ENCODE peak calls at places on chromosomes 12 and 14, in eight cellular contexts. One of them, this sample, is unnamed.

GRCh38 chr12:114920828-114921579 is 237.0 kb upstream of the TBX3 start:
- DNase-seq in endothelial cell: no peak
- DNase-seq in heart left ventricle: no peak
- DNase-seq in HFFc6: no peak
- DNase-seq in NCI-H460: no peak
- DNase-seq in mucosa of descending colon: no peak
- DNase-seq in mucosa of gallbladder: no peak
- DNase-seq in globus pallidus: no peak
- DNase-seq in this sample: no peak

GRCh38 chr14:21257395-21258193 is 11.6 kb downstream of the HNRNPC start:
- DNase-seq in globus pallidus: no peak
- DNase-seq in mucosa of gallbladder: no peak
- DNase-seq in mucosa of descending colon: no peak
- DNase-seq in HFFc6: no peak
- DNase-seq in endothelial cell: no peak
- DNase-seq in NCI-H460: no peak
- DNase-seq in heart left ventricle: no peak
- DNase-seq in this sample: no peak

GRCh38 chr14:99057684-99058083 is 214.3 kb downstream of the BCL11B start:
- DNase-seq in NCI-H460: no peak
- DNase-seq in globus pallidus: no peak
- DNase-seq in HFFc6: no peak
- DNase-seq in mucosa of descending colon: no peak
- DNase-seq in endothelial cell: no peak
- DNase-seq in heart left ventricle: peak; percentile 13
- DNase-seq in mucosa of gallbladder: no peak
- DNase-seq in this sample: no peak

GRCh38 chr12:31813305-31813704 is 84.5 kb upstream of the AMN1 start:
- DNase-seq in heart left ventricle: no peak
- DNase-seq in HFFc6: no peak
- DNase-seq in mucosa of descending colon: peak; percentile 29
- DNase-seq in mucosa of gallbladder: no peak
- DNase-seq in globus pallidus: no peak
- DNase-seq in NCI-H460: no peak
- DNase-seq in endothelial cell: no peak
- DNase-seq in this sample: no peak

GRCh38 chr14:53019391-53019790 is 68.5 kb upstream of the FERMT2 start:
- DNase-seq in mucosa of descending colon: no peak
- DNase-seq in mucosa of gallbladder: no peak
- DNase-seq in endothelial cell: no peak
- DNase-seq in globus pallidus: no peak
- DNase-seq in HFFc6: peak; percentile 39
- DNase-seq in NCI-H460: no peak
- DNase-seq in heart left ventricle: no peak
- DNase-seq in this sample: no peak

GRCh38 chr12:111687255-111687654 is 1.4 kb downstream of the ACAD10 start:
- DNase-seq in HFFc6: peak; percentile 14
- DNase-seq in heart left ventricle: no peak
- DNase-seq in NCI-H460: no peak
- DNase-seq in mucosa of descending colon: no peak
- DNase-seq in globus pallidus: no peak
- DNase-seq in endothelial cell: no peak
- DNase-seq in mucosa of gallbladder: no peak
- DNase-seq in this sample: no peak

GRCh38 chr14:34794941-34795340 is 80.2 kb downstream of the BAZ1A start:
- DNase-seq in globus pallidus: no peak
- DNase-seq in endothelial cell: no peak
- DNase-seq in mucosa of descending colon: no peak
- DNase-seq in heart left ventricle: no peak
- DNase-seq in mucosa of gallbladder: no peak
- DNase-seq in HFFc6: peak; percentile 5
- DNase-seq in NCI-H460: no peak
- DNase-seq in this sample: no peak

GRCh38 chr12:109967383-109968031 is 28.7 kb downstream of the GIT2 start:
- DNase-seq in mucosa of descending colon: no peak
- DNase-seq in HFFc6: no peak
- DNase-seq in NCI-H460: no peak
- DNase-seq in globus pallidus: no peak
- DNase-seq in mucosa of gallbladder: no peak
- DNase-seq in heart left ventricle: no peak
- DNase-seq in endothelial cell: no peak
- DNase-seq in this sample: no peak

GRCh38 chr12:89706551-89707348 is 1.9 kb downstream of the ATP2B1 start:
- DNase-seq in globus pallidus: peak; percentile 54
- DNase-seq in mucosa of gallbladder: no peak
- DNase-seq in HFFc6: no peak
- DNase-seq in NCI-H460: peak; percentile 47
- DNase-seq in mucosa of descending colon: peak; percentile 21
- DNase-seq in heart left ventricle: no peak
- DNase-seq in endothelial cell: no peak
- DNase-seq in this sample: no peak

GRCh38 chr12:45439039-45439438 is 223.1 kb downstream of the ANO6 start:
- DNase-seq in globus pallidus: no peak
- DNase-seq in mucosa of gallbladder: no peak
- DNase-seq in endothelial cell: no peak
- DNase-seq in NCI-H460: no peak
- DNase-seq in heart left ventricle: no peak
- DNase-seq in HFFc6: no peak
- DNase-seq in mucosa of descending colon: no peak
- DNase-seq in this sample: no peak

GRCh38 chr12:106291342-106291741 is 11.2 kb upstream of the TCP11L2 start:
- DNase-seq in endothelial cell: no peak
- DNase-seq in NCI-H460: no peak
- DNase-seq in globus pallidus: no peak
- DNase-seq in mucosa of gallbladder: no peak
- DNase-seq in mucosa of descending colon: no peak
- DNase-seq in HFFc6: no peak
- DNase-seq in heart left ventricle: no peak
- DNase-seq in this sample: no peak

GRCh38 chr14:35992816-35993511 is 166.8 kb downstream of the BRMS1L start:
- DNase-seq in HFFc6: no peak
- DNase-seq in mucosa of descending colon: no peak
- DNase-seq in NCI-H460: no peak
- DNase-seq in mucosa of gallbladder: no peak
- DNase-seq in heart left ventricle: no peak
- DNase-seq in globus pallidus: no peak
- DNase-seq in endothelial cell: no peak
- DNase-seq in this sample: no peak

GRCh38 chr12:125403145-125403789 is 338.0 kb downstream of the AACS start:
- DNase-seq in mucosa of descending colon: peak; percentile 35
- DNase-seq in NCI-H460: peak; percentile 52
- DNase-seq in heart left ventricle: no peak
- DNase-seq in mucosa of gallbladder: no peak
- DNase-seq in endothelial cell: peak; percentile 49
- DNase-seq in globus pallidus: peak; percentile 20
- DNase-seq in HFFc6: no peak
- DNase-seq in this sample: no peak

GRCh38 chr12:57518176-57518919 is 2.0 kb downstream of the DDIT3 start:
- DNase-seq in heart left ventricle: no peak
- DNase-seq in NCI-H460: no peak
- DNase-seq in endothelial cell: no peak
- DNase-seq in HFFc6: no peak
- DNase-seq in globus pallidus: no peak
- DNase-seq in mucosa of descending colon: no peak
- DNase-seq in mucosa of gallbladder: no peak
- DNase-seq in this sample: no peak